ENCODE peak calls at places on chromosomes 6 and 20, in five cellular contexts. One of them, this sample, is unnamed.

GRCh38 chr6:43935921-43936320 is 165.9 kb downstream of the VEGFA start:
- DNase-seq in stimulated activated CD8-positive, alpha-beta memory T cell treated with anti-CD3 and anti-CD28 coated beads, Interleukin-2, amount 100 ng/mL, for 48 hours: no peak
- DNase-seq in NCI-H1092: no peak
- DNase-seq in cardiac septum: peak
- DNase-seq in PC-9: no peak
- DNase-seq in this sample: no peak

GRCh38 chr6:51007237-51007636 is 188.6 kb downstream of the TFAP2B start:
- DNase-seq in stimulated activated CD8-positive, alpha-beta memory T cell treated with anti-CD3 and anti-CD28 coated beads, Interleukin-2, amount 100 ng/mL, for 48 hours: no peak
- DNase-seq in PC-9: no peak
- DNase-seq in NCI-H1092: no peak
- DNase-seq in cardiac septum: no peak
- DNase-seq in this sample: no peak

GRCh38 chr6:110828396-110828795 is 13.1 kb upstream of the CDK19 start:
- DNase-seq in PC-9: peak
- DNase-seq in NCI-H1092: no peak
- DNase-seq in cardiac septum: no peak
- DNase-seq in stimulated activated CD8-positive, alpha-beta memory T cell treated with anti-CD3 and anti-CD28 coated beads, Interleukin-2, amount 100 ng/mL, for 48 hours: no peak
- DNase-seq in this sample: no peak

GRCh38 chr6:19465760-19466159 is 371.4 kb upstream of the ID4 start:
- DNase-seq in PC-9: no peak
- DNase-seq in cardiac septum: no peak
- DNase-seq in stimulated activated CD8-positive, alpha-beta memory T cell treated with anti-CD3 and anti-CD28 coated beads, Interleukin-2, amount 100 ng/mL, for 48 hours: no peak
- DNase-seq in NCI-H1092: peak
- DNase-seq in this sample: peak

GRCh38 chr6:150631982-150632642 is 32.4 kb downstream of the PLEKHG1 start:
- DNase-seq in NCI-H1092: no peak
- DNase-seq in PC-9: no peak
- DNase-seq in stimulated activated CD8-positive, alpha-beta memory T cell treated with anti-CD3 and anti-CD28 coated beads, Interleukin-2, amount 100 ng/mL, for 48 hours: no peak
- DNase-seq in cardiac septum: no peak
- DNase-seq in this sample: no peak

GRCh38 chr6:147159536-147160374 is 44.5 kb upstream of the STXBP5 start:
- DNase-seq in PC-9: no peak
- DNase-seq in stimulated activated CD8-positive, alpha-beta memory T cell treated with anti-CD3 and anti-CD28 coated beads, Interleukin-2, amount 100 ng/mL, for 48 hours: no peak
- DNase-seq in NCI-H1092: no peak
- DNase-seq in cardiac septum: no peak
- DNase-seq in this sample: no peak

GRCh38 chr20:13455713-13456112 is 183.0 kb downstream of the TASP1 start:
- DNase-seq in NCI-H1092: no peak
- DNase-seq in cardiac septum: no peak
- DNase-seq in stimulated activated CD8-positive, alpha-beta memory T cell treated with anti-CD3 and anti-CD28 coated beads, Interleukin-2, amount 100 ng/mL, for 48 hours: no peak
- DNase-seq in PC-9: no peak
- DNase-seq in this sample: no peak

GRCh38 chr6:40831381-40831780 is 207.6 kb downstream of the UNC5CL start:
- DNase-seq in PC-9: no peak
- DNase-seq in cardiac septum: no peak
- DNase-seq in stimulated activated CD8-positive, alpha-beta memory T cell treated with anti-CD3 and anti-CD28 coated beads, Interleukin-2, amount 100 ng/mL, for 48 hours: no peak
- DNase-seq in NCI-H1092: no peak
- DNase-seq in this sample: no peak

GRCh38 chr20:48651271-48651670 is 176.5 kb downstream of the PREX1 start:
- DNase-seq in cardiac septum: no peak
- DNase-seq in stimulated activated CD8-positive, alpha-beta memory T cell treated with anti-CD3 and anti-CD28 coated beads, Interleukin-2, amount 100 ng/mL, for 48 hours: no peak
- DNase-seq in NCI-H1092: no peak
- DNase-seq in PC-9: no peak
- DNase-seq in this sample: no peak

GRCh38 chr6:100464910-100465700 is at the start of gene SIM1:
- DNase-seq in NCI-H1092: peak
- DNase-seq in cardiac septum: no peak
- DNase-seq in PC-9: no peak
- DNase-seq in stimulated activated CD8-positive, alpha-beta memory T cell treated with anti-CD3 and anti-CD28 coated beads, Interleukin-2, amount 100 ng/mL, for 48 hours: no peak
- DNase-seq in this sample: peak

GRCh38 chr6:99066041-99066440 is 118.3 kb upstream of the FBXL4 start:
- DNase-seq in PC-9: no peak
- DNase-seq in NCI-H1092: no peak
- DNase-seq in cardiac septum: no peak
- DNase-seq in stimulated activated CD8-positive, alpha-beta memory T cell treated with anti-CD3 and anti-CD28 coated beads, Interleukin-2, amount 100 ng/mL, for 48 hours: no peak
- DNase-seq in this sample: no peak

GRCh38 chr6:26157838-26158580 is 70.8 kb downstream of the HFE start:
- DNase-seq in NCI-H1092: peak
- DNase-seq in PC-9: peak
- DNase-seq in stimulated activated CD8-positive, alpha-beta memory T cell treated with anti-CD3 and anti-CD28 coated beads, Interleukin-2, amount 100 ng/mL, for 48 hours: peak
- DNase-seq in cardiac septum: peak
- DNase-seq in this sample: peak

This sample was measured in DMS79.